ENCODE peak calls at places on chromosomes 2 and 18, in ten cellular contexts. N is fibroblast of pulmonary artery; O is posterior cingulate gyrus; E is stimulated activated CD8-positive, alpha-beta memory T cell treated with anti-CD3 and anti-CD28 coated beads, Interleukin-15, amount 100 ng/mL, for 24 hours; J is brain microvascular endothelial cell; P is Calu3; X is A549; L is left kidney; H is T-helper 9 cell; A is AG10803. V is an unnamed sample.
A peak's percentile ranks its signal among the peaks of the same experiment; 100 is the strongest.

GRCh38 chr2:201837824-201838340 is 31.5 kb downstream of the CDK15 start:
- DNase-seq in N (no peak), O (no peak), E (no peak), J (no peak), P (no peak), X (no peak), L (no peak), H (no peak), A (no peak), V (no peak)

GRCh38 chr2:118847447-118848172 is at the start of gene EN1:
- DNase-seq in N (peak; percentile 48), O (no peak), E (no peak), J (no peak), P (peak; percentile 61), X (no peak), L (peak; percentile 65), H (no peak), A (peak; percentile 96), V (no peak)

GRCh38 chr2:178280261-178280852 is 86.0 kb downstream of the OSBPL6 start:
- DNase-seq in N (peak; percentile 78), O (no peak), E (no peak), J (peak; percentile 79), P (peak; percentile 36), X (peak; percentile 30), L (peak; percentile 46), H (no peak), A (peak; percentile 46), V (peak; percentile 45)

GRCh38 chr2:236250909-236251579 is 13.2 kb downstream of the ASB18 start:
- DNase-seq in N (no peak), O (no peak), E (no peak), J (no peak), P (no peak), X (no peak), L (peak; percentile 18), H (no peak), A (no peak), V (no peak)

GRCh38 chr2:211745295-211746097 is 793.1 kb downstream of the ERBB4 start:
- DNase-seq in N (peak; percentile 72), O (peak; percentile 29), E (no peak), J (peak; percentile 65), P (peak; percentile 68), X (peak; percentile 6), L (peak; percentile 79), H (no peak), A (peak; percentile 50), V (peak; percentile 70)

GRCh38 chr2:101307950-101308431 is 510 bp downstream of the RNF149 start:
- DNase-seq in N (peak; percentile 14), O (peak; percentile 12), E (no peak), J (no peak), P (no peak), X (peak; percentile 19), L (peak; percentile 64), H (peak; percentile 15), A (peak; percentile 15), V (peak; percentile 66)

GRCh38 chr2:85308951-85309555 is 18.7 kb downstream of the TGOLN2 start:
- DNase-seq in N (peak; percentile 44), O (peak; percentile 47), E (no peak), J (no peak), P (peak; percentile 18), X (no peak), L (peak; percentile 97), H (no peak), A (peak; percentile 42), V (no peak)

GRCh38 chr2:44680424-44680971 is 261.0 kb upstream of the SIX3 start:
- DNase-seq in N (no peak), O (no peak), E (no peak), J (no peak), P (no peak), X (no peak), L (peak; percentile 21), H (no peak), A (no peak), V (no peak)

GRCh38 chr2:216109962-216110614 is 940 bp downstream of the XRCC5 start:
- DNase-seq in N (peak; percentile 69), O (no peak), E (no peak), J (peak; percentile 3), P (no peak), X (peak; percentile 23), L (peak; percentile 58), H (no peak), A (peak; percentile 76), V (no peak)

GRCh38 chr2:166518634-166519390 is 24.8 kb upstream of the SCN7A start:
- DNase-seq in N (no peak), O (no peak), E (no peak), J (no peak), P (no peak), X (no peak), L (no peak), H (no peak), A (no peak), V (no peak)

GRCh38 chr2:96946625-96947024 is 39.8 kb downstream of the FAM178B start:
- DNase-seq in N (no peak), O (no peak), E (no peak), J (no peak), P (no peak), X (no peak), L (no peak), H (no peak), A (no peak), V (no peak)

GRCh38 chr2:129087133-129087813 is 768.6 kb upstream of the HS6ST1 start:
- DNase-seq in N (peak; percentile 87), O (no peak), E (no peak), J (no peak), P (no peak), X (no peak), L (no peak), H (no peak), A (peak; percentile 35), V (no peak)

GRCh38 chr18:13558132-13558531 is 168.2 kb downstream of the FAM210A start:
- DNase-seq in N (peak; percentile 39), O (peak; percentile 59), E (no peak), J (peak; percentile 24), P (peak; percentile 23), X (peak; percentile 32), L (peak; percentile 73), H (no peak), A (peak; percentile 49), V (peak; percentile 84)